ENCODE peak calls at places on chromosome 22, in ten cellular contexts. H is nephron progenitor cell; U is amniotic stem cell; B is CD14-positive monocyte; M is T-helper 1 cell; T is stimulated activated CD4-positive, alpha-beta T cell treated with anti-CD3 and anti-CD28 coated beads, Interleukin-12 subunit alpha, Interleukin-12 subunit beta, amount 100 ng/mL, for 4 hours; O is neural crest cell; Y is AG08395; V is breast epithelium; D is retina. R is an unnamed sample.

GRCh38 chr22:47083379-47083986 is 321.0 kb downstream of the TBC1D22A start:
- DNase-seq in T (no peak), U (no peak), D (no peak), O (no peak), M (no peak), V (no peak), B (no peak), Y (no peak), H (no peak), R (no peak)

GRCh38 chr22:38107692-38108515 is 2.6 kb downstream of the BAIAP2L2 start:
- DNase-seq in B (no peak), M (no peak), H (no peak), U (no peak), Y (peak; percentile 44), O (no peak), V (no peak), T (no peak), D (peak; percentile 32), R (no peak)

GRCh38 chr22:50247748-50248147 is 2.9 kb upstream of the TUBGCP6 start:
- DNase-seq in U (no peak), H (peak; percentile 67), V (no peak), Y (peak; percentile 38), B (peak; percentile 79), O (no peak), D (no peak), T (no peak), M (no peak), R (no peak)

GRCh38 chr22:39622881-39623367 is 52.4 kb downstream of the CACNA1I start:
- DNase-seq in H (peak; percentile 84), D (peak; percentile 65), Y (peak; percentile 13), M (peak; percentile 57), B (no peak), T (peak; percentile 69), V (no peak), U (no peak), O (peak; percentile 74), R (no peak)

GRCh38 chr22:36332623-36333331 is 55.0 kb downstream of the MYH9 start:
- DNase-seq in T (peak; percentile 51), B (no peak), M (no peak), H (peak; percentile 18), V (peak; percentile 90), D (no peak), U (no peak), O (no peak), Y (no peak), R (no peak)

GRCh38 chr22:41092023-41092817 is at the start of gene EP300:
- DNase-seq in O (peak; percentile 56), T (peak; percentile 77), D (peak; percentile 79), U (peak; percentile 66), H (peak; percentile 72), M (peak; percentile 85), Y (peak; percentile 81), B (peak; percentile 94), V (peak; percentile 90), R (peak; percentile 76)

GRCh38 chr22:16975155-16975885 is 32.7 kb downstream of the GAB4 start:
- DNase-seq in V (no peak), T (no peak), Y (no peak), H (no peak), D (no peak), U (no peak), O (no peak), M (no peak), B (no peak), R (no peak)

GRCh38 chr22:44892803-44893730 is 116.7 kb downstream of the PHF21B start:
- DNase-seq in O (no peak), H (no peak), T (no peak), Y (no peak), D (no peak), B (no peak), U (no peak), V (no peak), M (no peak), R (no peak)

GRCh38 chr22:30866811-30867271 is 101.7 kb downstream of the MORC2 start:
- DNase-seq in T (no peak), V (no peak), B (no peak), U (no peak), D (no peak), O (no peak), H (no peak), Y (no peak), M (no peak), R (no peak)

GRCh38 chr22:33480118-33480517 is 421.9 kb upstream of the SYN3 start:
- DNase-seq in T (no peak), H (no peak), M (no peak), Y (no peak), D (no peak), V (no peak), B (no peak), U (no peak), O (no peak), R (no peak)

GRCh38 chr22:46421272-46421671 is 85.8 kb downstream of the TRMU start:
- DNase-seq in Y (no peak), H (no peak), O (no peak), D (no peak), U (no peak), M (no peak), V (no peak), T (no peak), B (no peak), R (no peak)

GRCh38 chr22:23522642-23523251 is 57.3 kb downstream of the IGLL1 start:
- DNase-seq in Y (peak; percentile 43), M (no peak), H (peak; percentile 62), U (no peak), B (no peak), V (no peak), D (peak; percentile 72), O (no peak), T (no peak), R (no peak)

GRCh38 chr22:19735665-19736510 is 12.5 kb downstream of the GP1BB start:
- DNase-seq in M (no peak), B (no peak), T (no peak), Y (no peak), D (no peak), O (no peak), V (no peak), U (no peak), H (peak; percentile 80), R (no peak)

GRCh38 chr22:37887610-37888378 is 18.3 kb upstream of the MICALL1 start:
- DNase-seq in D (no peak), H (no peak), B (no peak), Y (peak; percentile 79), U (no peak), M (no peak), O (no peak), V (peak; percentile 93), T (no peak), R (peak; percentile 90)

GRCh38 chr22:37310815-37311595 is 28.7 kb downstream of the CYTH4 start:
- DNase-seq in Y (no peak), M (no peak), V (no peak), H (no peak), T (no peak), U (no peak), B (peak; percentile 94), D (no peak), O (no peak), R (no peak)

GRCh38 chr22:46362221-46362933 is 26.9 kb downstream of the TRMU start:
- DNase-seq in Y (no peak), V (no peak), D (no peak), U (no peak), T (no peak), H (no peak), M (no peak), B (no peak), O (no peak), R (no peak)

GRCh38 chr22:46622081-46622521 is 1.9 kb downstream of the GRAMD4 start:
- DNase-seq in M (no peak), T (no peak), V (peak; percentile 62), H (no peak), U (no peak), O (no peak), B (no peak), Y (no peak), D (no peak), R (no peak)

GRCh38 chr22:17266261-17266971 is 47.2 kb upstream of the ADA2 start:
- DNase-seq in O (peak; percentile 8), H (peak; percentile 57), V (no peak), T (no peak), D (peak; percentile 92), U (no peak), B (no peak), Y (no peak), M (no peak), R (no peak)

GRCh38 chr22:50320671-50321325 is 6.0 kb downstream of the DENND6B start:
- DNase-seq in O (no peak), U (no peak), M (no peak), T (no peak), B (no peak), H (no peak), Y (no peak), D (no peak), V (no peak), R (no peak)

GRCh38 chr22:46229701-46230100 is 20.4 kb downstream of the CDPF1 start:
- DNase-seq in H (no peak), O (no peak), V (no peak), B (no peak), Y (no peak), T (no peak), U (no peak), M (no peak), D (no peak), R (no peak)

GRCh38 chr22:22386602-22387385 is 121.7 kb downstream of the ZNF280B start:
- DNase-seq in Y (no peak), O (no peak), H (no peak), T (no peak), U (no peak), V (no peak), D (no peak), M (no peak), B (no peak), R (no peak)

GRCh38 chr22:32661296-32661695 is 140.2 kb upstream of the TIMP3 start:
- DNase-seq in Y (peak; percentile 82), B (no peak), O (peak; percentile 14), V (peak; percentile 59), M (no peak), U (peak; percentile 76), T (no peak), H (no peak), D (no peak), R (peak; percentile 76)

GRCh38 chr22:30277547-30278344 is 11.1 kb upstream of the OSM start:
- DNase-seq in M (no peak), U (no peak), O (no peak), Y (peak; percentile 60), H (no peak), B (peak; percentile 80), T (no peak), D (no peak), V (no peak), R (no peak)

GRCh38 chr22:49812838-49813237 is 14.8 kb downstream of the BRD1 start:
- DNase-seq in T (no peak), Y (peak; percentile 59), M (no peak), D (no peak), H (no peak), O (no peak), U (no peak), V (no peak), B (no peak), R (no peak)

GRCh38 chr22:28594784-28595324 is 84.8 kb downstream of the TTC28 start:
- DNase-seq in T (no peak), U (peak; percentile 75), M (no peak), H (no peak), D (peak; percentile 32), O (no peak), Y (peak; percentile 58), V (no peak), B (no peak), R (peak; percentile 75)

GRCh38 chr22:26837784-26838520 is 180.6 kb downstream of the MIAT start:
- DNase-seq in M (no peak), D (no peak), Y (no peak), U (no peak), B (no peak), T (no peak), O (no peak), V (no peak), H (no peak), R (no peak)

GRCh38 chr22:30610299-30610698 is 3.3 kb downstream of the TCN2 start:
- DNase-seq in U (no peak), V (no peak), Y (no peak), B (peak; percentile 96), T (no peak), O (no peak), M (no peak), D (no peak), H (no peak), R (no peak)

GRCh38 chr22:36595968-36596367 is 67.0 kb upstream of the EIF3D start:
- DNase-seq in B (no peak), H (no peak), D (no peak), V (no peak), T (no peak), U (no peak), M (no peak), Y (no peak), O (no peak), R (no peak)

R was measured in fibroblast of the conjunctiva.